ENCODE peak calls at places on chromosomes 4 and X, in seven cellular contexts. C, L, R, F, J, V and A are unnamed samples.

GRCh38 chr4:169963998-169964397 is 62.2 kb downstream of the MFAP3L start:
- DNase-seq in J (no peak), R (no peak), C (no peak), F (no peak), V (no peak), L (no peak), A (no peak)

GRCh38 chrX:28638775-28639174 is 51.5 kb downstream of the IL1RAPL1 start:
- DNase-seq in C (no peak), F (no peak), R (no peak), J (no peak), V (no peak), L (no peak), A (no peak)

GRCh38 chr4:114334808-114335739 is 263.5 kb upstream of the UGT8 start:
- DNase-seq in C (no peak), F (no peak), R (no peak), J (no peak), L (no peak), V (no peak), A (no peak)

GRCh38 chr4:2936773-2937145 is 26.4 kb downstream of the NOP14 start:
- DNase-seq in J (no peak), F (no peak), R (no peak), L (no peak), V (no peak), C (peak), A (peak)

GRCh38 chr4:145098675-145099037 is 545 bp downstream of the ABCE1 start:
- DNase-seq in L (peak), F (peak), V (peak), R (peak), C (peak), J (peak), A (peak)

GRCh38 chr4:40180356-40180755 is 16.5 kb upstream of the RHOH start:
- DNase-seq in R (no peak), C (no peak), V (no peak), F (no peak), L (no peak), J (no peak), A (no peak)

GRCh38 chr4:11698846-11699590 is 270.3 kb upstream of the HS3ST1 start:
- DNase-seq in F (no peak), L (no peak), C (no peak), V (no peak), R (no peak), J (no peak), A (no peak)

GRCh38 chr4:39655206-39655605 is 16.5 kb upstream of the SMIM14 start:
- DNase-seq in C (no peak), R (no peak), L (no peak), V (no peak), F (no peak), J (no peak), A (no peak)

GRCh38 chr4:17618926-17619325 is 4.5 kb downstream of the MED28 start:
- DNase-seq in J (no peak), V (no peak), F (no peak), C (no peak), L (no peak), R (no peak), A (no peak)

GRCh38 chr4:94419956-94420355 is 31.8 kb upstream of the PDLIM5 start:
- DNase-seq in F (no peak), J (no peak), L (no peak), R (no peak), V (no peak), C (no peak), A (no peak)

GRCh38 chrX:1598876-1599790 is 7.7 kb downstream of the AKAP17A start:
- DNase-seq in C (peak), R (peak), V (no peak), F (no peak), L (no peak), J (no peak), A (no peak)

GRCh38 chr4:6331018-6331417 is 61.4 kb downstream of the WFS1 start:
- DNase-seq in J (no peak), R (no peak), V (no peak), C (peak), F (no peak), L (no peak), A (peak)
- TF ChIP-seq CTCF in J (peak), R (peak), V (peak), C (peak), F (no peak), L (peak), A (peak)

GRCh38 chrX:72158773-72159172 is 22.8 kb upstream of the PIN4 start:
- DNase-seq in C (no peak), J (no peak), V (no peak), R (no peak), L (no peak), F (no peak), A (no peak)
- TF ChIP-seq CTCF in C (no peak), J (no peak), V (no peak), R (no peak), L (no peak), F (no peak), A (no peak)

DNA sequence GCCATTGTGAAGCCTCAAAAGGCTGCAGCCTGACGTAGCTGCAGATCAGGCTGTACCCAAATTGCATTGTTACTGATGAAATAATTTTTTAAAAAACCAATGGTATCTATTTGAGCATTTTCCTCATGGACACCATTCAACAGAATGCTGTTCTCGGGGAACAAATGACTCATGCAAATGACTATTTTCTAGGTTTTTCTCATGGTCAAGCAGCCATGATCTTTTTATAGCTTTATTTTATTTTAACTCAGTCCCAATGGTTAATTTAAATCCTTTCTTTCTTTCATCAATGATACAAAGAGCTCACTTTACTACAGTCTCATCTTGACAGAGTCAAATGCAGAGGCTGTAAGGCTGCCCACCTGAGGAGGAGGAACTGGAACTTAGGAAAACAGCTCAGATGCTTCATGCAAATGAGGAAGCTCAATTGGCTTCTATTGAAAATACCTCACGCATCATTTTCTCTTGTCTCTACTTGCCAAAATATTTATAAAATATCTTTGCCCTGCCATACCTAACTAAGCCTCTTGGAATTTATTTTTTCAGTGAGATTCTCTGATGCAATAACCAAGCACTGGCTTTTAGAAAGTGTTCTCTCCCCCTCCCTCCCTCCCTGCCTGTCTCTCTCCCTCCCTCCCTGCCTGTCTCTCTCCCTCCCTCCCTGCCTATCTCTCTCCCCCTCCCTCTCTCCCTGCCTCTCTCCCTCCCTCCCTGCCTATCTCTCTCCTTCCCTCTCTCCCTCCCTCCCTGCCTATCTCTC is 81.0 kb downstream of the SORBS2 start:
- DNase-seq in R (no peak), J (no peak), C (no peak), L (no peak), F (no peak), V (no peak), A (peak)
- TF ChIP-seq CTCF in R (no peak), J (no peak), C (no peak), L (no peak), F (no peak), V (no peak), A (no peak)

DNA sequence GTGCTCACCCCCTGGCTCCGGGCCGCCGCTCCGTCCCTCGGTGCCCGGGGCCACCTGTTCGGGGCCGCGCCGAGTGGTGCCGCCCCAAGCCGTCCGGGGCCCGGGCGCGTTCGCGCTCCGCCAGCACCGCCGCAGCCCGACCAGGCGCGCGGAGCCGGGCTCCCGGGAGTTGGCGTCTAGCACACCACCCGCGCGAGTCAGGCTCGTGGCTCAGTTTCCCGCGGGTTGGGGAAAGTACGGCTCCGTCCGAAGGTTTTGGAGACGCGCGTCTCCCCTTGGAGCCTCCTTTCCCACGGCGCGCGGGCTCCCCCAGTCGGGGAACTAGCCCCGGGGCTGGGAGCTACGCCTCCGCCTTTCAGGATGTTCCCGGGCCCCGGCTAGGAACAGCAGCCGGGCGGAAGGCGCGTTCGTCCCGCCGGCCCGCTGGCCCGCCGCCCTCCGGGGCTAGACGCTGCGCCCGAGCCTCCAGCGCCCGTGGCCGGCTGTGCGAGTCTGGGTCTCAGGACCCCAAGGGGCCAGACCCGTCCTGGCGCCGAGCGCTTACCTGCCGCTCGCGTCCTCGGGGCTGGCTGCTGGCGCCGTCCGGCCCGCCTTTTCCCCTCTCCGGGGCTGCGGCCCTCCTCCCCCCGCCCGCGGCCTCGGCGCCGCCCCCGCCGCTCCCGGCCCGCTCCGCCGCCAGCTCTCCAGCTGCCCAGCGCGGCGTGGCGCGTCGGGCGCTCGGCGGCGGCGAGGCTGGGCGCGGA is at the start of gene ADGRG2:
- DNase-seq in L (no peak), R (no peak), V (peak), C (peak), J (peak), F (no peak), A (no peak)
- TF ChIP-seq CTCF in L (no peak), R (no peak), V (no peak), C (no peak), J (peak), F (no peak), A (no peak)

DNA sequence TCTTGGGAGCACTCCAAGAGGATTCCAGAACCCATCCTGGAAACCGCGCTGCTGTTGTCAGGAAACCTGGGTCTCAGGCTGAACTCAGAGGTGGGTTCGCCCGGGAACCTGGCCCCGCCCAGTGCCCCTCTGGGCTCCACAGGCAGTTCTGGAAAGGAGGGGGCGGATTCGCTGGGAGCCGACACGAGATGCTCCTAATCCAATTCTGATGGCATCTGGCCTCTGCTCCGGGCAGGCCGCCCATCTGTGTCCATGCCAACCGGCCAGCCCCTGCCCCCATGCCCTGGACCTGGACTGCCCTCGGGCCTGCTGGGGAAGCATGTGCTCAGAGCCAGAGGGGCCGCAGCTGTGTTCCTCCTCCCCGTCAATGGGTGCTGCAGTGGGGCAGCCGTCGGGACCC is 21.0 kb downstream of the ATP2B3 start:
- DNase-seq in F (no peak), L (no peak), C (no peak), J (no peak), V (no peak), R (no peak), A (no peak)
- TF ChIP-seq CTCF in F (no peak), L (no peak), C (no peak), J (no peak), V (no peak), R (no peak), A (no peak)

GRCh38 chr4:143184503-143185252 is at the start of gene USP38:
- DNase-seq in R (peak), F (peak), V (peak), L (peak), C (peak), J (peak), A (peak)
- TF ChIP-seq CTCF in R (no peak), F (no peak), V (no peak), L (no peak), C (no peak), J (no peak), A (no peak)

DNA sequence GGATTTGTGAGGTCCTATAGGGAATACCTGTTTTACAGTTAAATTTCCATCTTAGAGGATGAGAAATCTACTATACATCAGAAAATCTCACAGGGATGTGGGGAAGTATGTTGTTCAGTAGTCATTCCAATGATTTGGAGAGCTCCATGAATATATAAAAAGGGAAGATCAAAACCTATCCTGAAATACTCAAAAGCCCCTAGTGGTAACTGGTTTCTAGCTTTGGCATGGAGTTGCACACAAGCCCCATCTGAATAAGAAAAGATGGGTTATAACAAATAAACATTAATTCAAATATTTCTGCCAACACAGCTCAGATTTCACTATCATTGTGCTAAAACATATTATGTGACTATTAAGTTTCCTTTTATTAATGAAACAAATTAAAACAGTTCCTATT is 101.6 kb downstream of the FBXO8 start:
- DNase-seq in F (no peak), R (no peak), V (no peak), C (no peak), L (no peak), J (no peak), A (no peak)
- TF ChIP-seq CTCF in F (no peak), R (no peak), V (no peak), C (no peak), L (no peak), J (no peak), A (no peak)

GRCh38 chr4:54658321-54659093 is 750 bp downstream of the KIT start:
- DNase-seq in F (no peak), J (peak), R (peak), V (peak), C (peak), L (no peak), A (peak)
- TF ChIP-seq CTCF in F (no peak), J (peak), R (no peak), V (no peak), C (no peak), L (no peak), A (no peak)

DNA sequence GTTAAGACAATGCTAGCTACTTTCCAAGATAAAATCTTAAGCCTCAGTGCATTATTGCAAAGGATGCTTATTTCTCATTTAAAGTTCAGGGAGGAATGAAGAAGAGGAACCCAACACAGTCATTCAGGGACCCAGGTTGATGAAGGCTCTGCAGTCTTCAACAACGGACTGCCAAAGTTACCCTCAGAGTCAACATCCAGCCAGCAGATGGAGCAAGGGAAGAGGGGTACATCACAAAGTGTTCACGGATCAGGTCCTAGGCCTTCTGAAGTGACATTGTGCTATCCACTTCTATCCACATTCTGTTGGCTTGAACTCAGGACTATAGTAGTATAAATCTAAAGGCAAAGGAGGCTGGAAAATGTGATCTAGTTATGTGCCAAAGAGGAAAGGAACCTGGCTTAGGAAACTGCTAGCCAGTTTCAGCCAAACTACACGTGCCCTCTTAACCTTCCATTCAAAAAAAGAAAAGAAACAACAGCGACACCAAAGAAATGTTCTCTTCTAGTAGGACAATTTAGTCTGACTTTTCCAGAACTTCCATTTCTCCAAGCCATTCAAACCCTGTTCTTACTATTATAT is 28.8 kb downstream of the NKX6-1 start:
- DNase-seq in F (no peak), J (no peak), V (no peak), C (no peak), L (no peak), R (no peak), A (no peak)
- TF ChIP-seq CTCF in F (no peak), J (peak), V (no peak), C (no peak), L (no peak), R (no peak), A (no peak)

GRCh38 chr4:56626963-56627362 is 54.1 kb downstream of the HOPX start:
- DNase-seq in J (no peak), V (no peak), R (no peak), C (no peak), F (no peak), L (no peak), A (no peak)
- TF ChIP-seq CTCF in J (peak), V (no peak), R (no peak), C (no peak), F (no peak), L (no peak), A (peak)